ENCODE peak calls at places on chromosomes 3 and 15, in eight cellular contexts. One of them, this sample, is unnamed.

GRCh38 chr3:49163609-49164008 is 2.5 kb downstream of the CCDC71 start:
- DNase-seq in NB4: no peak
- DNase-seq in pancreas: no peak
- DNase-seq in right cardiac atrium: no peak
- DNase-seq in fibroblast of the aortic adventitia: no peak
- DNase-seq in choroid plexus epithelial cell: no peak
- DNase-seq in foreskin fibroblast: no peak
- DNase-seq in astrocyte of the cerebellum: no peak
- DNase-seq in this sample: no peak

GRCh38 chr3:195001961-195002861 is 268.7 kb downstream of the XXYLT1 start:
- DNase-seq in NB4: peak; percentile 88
- DNase-seq in pancreas: peak; percentile 73
- DNase-seq in right cardiac atrium: peak; percentile 85
- DNase-seq in fibroblast of the aortic adventitia: peak; percentile 32
- DNase-seq in choroid plexus epithelial cell: peak; percentile 72
- DNase-seq in foreskin fibroblast: peak; percentile 20
- DNase-seq in astrocyte of the cerebellum: no peak
- DNase-seq in this sample: no peak

GRCh38 chr15:68330911-68331310 is 53.4 kb downstream of the FEM1B start:
- DNase-seq in NB4: no peak
- DNase-seq in pancreas: no peak
- DNase-seq in right cardiac atrium: no peak
- DNase-seq in fibroblast of the aortic adventitia: no peak
- DNase-seq in choroid plexus epithelial cell: no peak
- DNase-seq in foreskin fibroblast: no peak
- DNase-seq in astrocyte of the cerebellum: peak; percentile 38
- DNase-seq in this sample: no peak

GRCh38 chr3:149867563-149867962 is 54.5 kb downstream of the RNF13 start:
- DNase-seq in NB4: no peak
- DNase-seq in pancreas: no peak
- DNase-seq in right cardiac atrium: no peak
- DNase-seq in fibroblast of the aortic adventitia: no peak
- DNase-seq in choroid plexus epithelial cell: no peak
- DNase-seq in foreskin fibroblast: no peak
- DNase-seq in astrocyte of the cerebellum: no peak
- DNase-seq in this sample: no peak

GRCh38 chr3:171982829-171983228 is 56.5 kb upstream of the FNDC3B start:
- DNase-seq in NB4: no peak
- DNase-seq in pancreas: no peak
- DNase-seq in right cardiac atrium: no peak
- DNase-seq in fibroblast of the aortic adventitia: peak; percentile 41
- DNase-seq in choroid plexus epithelial cell: peak; percentile 86
- DNase-seq in foreskin fibroblast: peak; percentile 44
- DNase-seq in astrocyte of the cerebellum: peak; percentile 36
- DNase-seq in this sample: no peak

GRCh38 chr3:58296269-58296668 is 9.8 kb upstream of the RPP14 start:
- DNase-seq in NB4: no peak
- DNase-seq in pancreas: no peak
- DNase-seq in right cardiac atrium: no peak
- DNase-seq in fibroblast of the aortic adventitia: no peak
- DNase-seq in choroid plexus epithelial cell: no peak
- DNase-seq in foreskin fibroblast: no peak
- DNase-seq in astrocyte of the cerebellum: no peak
- DNase-seq in this sample: no peak

GRCh38 chr3:113129168-113129567 is 82.2 kb upstream of the BOC start:
- DNase-seq in NB4: no peak
- DNase-seq in pancreas: no peak
- DNase-seq in right cardiac atrium: no peak
- DNase-seq in fibroblast of the aortic adventitia: no peak
- DNase-seq in choroid plexus epithelial cell: no peak
- DNase-seq in foreskin fibroblast: no peak
- DNase-seq in astrocyte of the cerebellum: no peak
- DNase-seq in this sample: no peak

GRCh38 chr3:42730706-42731420 is 28.3 kb upstream of the HHATL start:
- DNase-seq in NB4: no peak
- DNase-seq in pancreas: no peak
- DNase-seq in right cardiac atrium: no peak
- DNase-seq in fibroblast of the aortic adventitia: no peak
- DNase-seq in choroid plexus epithelial cell: no peak
- DNase-seq in foreskin fibroblast: no peak
- DNase-seq in astrocyte of the cerebellum: no peak
- DNase-seq in this sample: no peak

GRCh38 chr15:85580914-85581313 is 200.5 kb downstream of the AKAP13 start:
- DNase-seq in NB4: no peak
- DNase-seq in pancreas: peak; percentile 56
- DNase-seq in right cardiac atrium: peak; percentile 62
- DNase-seq in fibroblast of the aortic adventitia: no peak
- DNase-seq in choroid plexus epithelial cell: peak; percentile 37
- DNase-seq in foreskin fibroblast: no peak
- DNase-seq in astrocyte of the cerebellum: no peak
- DNase-seq in this sample: no peak

GRCh38 chr3:123186695-123187094 is 15.0 kb upstream of the SEC22A start:
- DNase-seq in NB4: no peak
- DNase-seq in pancreas: no peak
- DNase-seq in right cardiac atrium: no peak
- DNase-seq in fibroblast of the aortic adventitia: peak; percentile 45
- DNase-seq in choroid plexus epithelial cell: no peak
- DNase-seq in foreskin fibroblast: peak; percentile 6
- DNase-seq in astrocyte of the cerebellum: no peak
- DNase-seq in this sample: no peak

GRCh38 chr15:25736451-25736850 is 126.7 kb downstream of the ATP10A start:
- DNase-seq in NB4: no peak
- DNase-seq in pancreas: no peak
- DNase-seq in right cardiac atrium: no peak
- DNase-seq in fibroblast of the aortic adventitia: peak; percentile 20
- DNase-seq in choroid plexus epithelial cell: no peak
- DNase-seq in foreskin fibroblast: no peak
- DNase-seq in astrocyte of the cerebellum: no peak
- DNase-seq in this sample: no peak

GRCh38 chr15:26773485-26773877 is 615 bp upstream of the GABRB3 start:
- DNase-seq in NB4: no peak
- DNase-seq in pancreas: peak; percentile 29
- DNase-seq in right cardiac atrium: peak; percentile 47
- DNase-seq in fibroblast of the aortic adventitia: no peak
- DNase-seq in choroid plexus epithelial cell: no peak
- DNase-seq in foreskin fibroblast: no peak
- DNase-seq in astrocyte of the cerebellum: no peak
- DNase-seq in this sample: no peak

GRCh38 chr3:193962986-193963683 is 172.8 kb upstream of the HES1 start:
- DNase-seq in NB4: no peak
- DNase-seq in pancreas: no peak
- DNase-seq in right cardiac atrium: no peak
- DNase-seq in fibroblast of the aortic adventitia: no peak
- DNase-seq in choroid plexus epithelial cell: no peak
- DNase-seq in foreskin fibroblast: no peak
- DNase-seq in astrocyte of the cerebellum: no peak
- DNase-seq in this sample: no peak

GRCh38 chr3:38574411-38575278 is 74.8 kb downstream of the SCN5A start:
- DNase-seq in NB4: no peak
- DNase-seq in pancreas: no peak
- DNase-seq in right cardiac atrium: no peak
- DNase-seq in fibroblast of the aortic adventitia: peak; percentile 77
- DNase-seq in choroid plexus epithelial cell: no peak
- DNase-seq in foreskin fibroblast: peak; percentile 3
- DNase-seq in astrocyte of the cerebellum: no peak
- DNase-seq in this sample: no peak

GRCh38 chr15:91456251-91456718 is 356.2 kb downstream of the SV2B start:
- DNase-seq in NB4: no peak
- DNase-seq in pancreas: peak; percentile 19
- DNase-seq in right cardiac atrium: no peak
- DNase-seq in fibroblast of the aortic adventitia: peak; percentile 32
- DNase-seq in choroid plexus epithelial cell: peak; percentile 53
- DNase-seq in foreskin fibroblast: no peak
- DNase-seq in astrocyte of the cerebellum: peak; percentile 96
- DNase-seq in this sample: peak; percentile 36

GRCh38 chr3:188152660-188153497 is 1.1 kb upstream of the LPP start:
- DNase-seq in NB4: peak; percentile 24
- DNase-seq in pancreas: peak; percentile 54
- DNase-seq in right cardiac atrium: peak; percentile 79
- DNase-seq in fibroblast of the aortic adventitia: peak; percentile 84
- DNase-seq in choroid plexus epithelial cell: peak; percentile 51
- DNase-seq in foreskin fibroblast: peak; percentile 47
- DNase-seq in astrocyte of the cerebellum: no peak
- DNase-seq in this sample: no peak

GRCh38 chr15:63232943-63233342 is 43.5 kb downstream of the RAB8B start:
- DNase-seq in NB4: peak; percentile 37
- DNase-seq in pancreas: no peak
- DNase-seq in right cardiac atrium: no peak
- DNase-seq in fibroblast of the aortic adventitia: peak; percentile 35
- DNase-seq in choroid plexus epithelial cell: peak; percentile 77
- DNase-seq in foreskin fibroblast: no peak
- DNase-seq in astrocyte of the cerebellum: no peak
- DNase-seq in this sample: no peak

GRCh38 chr15:79965836-79966630 is 5.0 kb downstream of the BCL2A1 start:
- DNase-seq in NB4: no peak
- DNase-seq in pancreas: no peak
- DNase-seq in right cardiac atrium: no peak
- DNase-seq in fibroblast of the aortic adventitia: no peak
- DNase-seq in choroid plexus epithelial cell: peak; percentile 39
- DNase-seq in foreskin fibroblast: no peak
- DNase-seq in astrocyte of the cerebellum: no peak
- DNase-seq in this sample: no peak

GRCh38 chr15:79966634-79967330 is 4.2 kb downstream of the BCL2A1 start:
- DNase-seq in NB4: no peak
- DNase-seq in pancreas: no peak
- DNase-seq in right cardiac atrium: no peak
- DNase-seq in fibroblast of the aortic adventitia: no peak
- DNase-seq in choroid plexus epithelial cell: no peak
- DNase-seq in foreskin fibroblast: no peak
- DNase-seq in astrocyte of the cerebellum: no peak
- DNase-seq in this sample: no peak

GRCh38 chr15:79970921-79971434 is at the start of gene BCL2A1:
- DNase-seq in NB4: peak; percentile 93
- DNase-seq in pancreas: no peak
- DNase-seq in right cardiac atrium: no peak
- DNase-seq in fibroblast of the aortic adventitia: peak; percentile 88
- DNase-seq in choroid plexus epithelial cell: peak; percentile 87
- DNase-seq in foreskin fibroblast: peak; percentile 64
- DNase-seq in astrocyte of the cerebellum: peak; percentile 28
- DNase-seq in this sample: peak; percentile 87

GRCh38 chr15:79967331-79968182 is 3.4 kb downstream of the BCL2A1 start:
- DNase-seq in NB4: no peak
- DNase-seq in pancreas: no peak
- DNase-seq in right cardiac atrium: no peak
- DNase-seq in fibroblast of the aortic adventitia: no peak
- DNase-seq in choroid plexus epithelial cell: no peak
- DNase-seq in foreskin fibroblast: no peak
- DNase-seq in astrocyte of the cerebellum: no peak
- DNase-seq in this sample: no peak

DNA sequence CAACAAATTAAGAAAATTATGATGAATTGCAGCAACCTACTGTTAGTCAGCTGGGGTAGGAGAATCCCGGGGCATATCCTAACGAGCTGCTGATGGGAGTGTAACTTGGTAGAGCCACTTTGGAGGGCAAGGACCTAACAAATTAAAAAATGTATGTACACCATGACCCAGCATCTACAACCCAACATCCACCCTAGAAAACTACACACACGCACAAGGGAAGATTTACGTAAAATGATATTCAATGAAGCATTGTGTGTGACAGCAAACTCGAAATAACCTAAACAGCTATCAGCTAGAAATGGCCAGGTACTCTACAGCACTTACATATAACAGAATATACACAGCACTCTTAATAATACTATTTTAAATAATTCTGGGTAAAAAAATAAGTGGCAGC is 1.8 kb downstream of the BCL2A1 start:
- DNase-seq in NB4: no peak
- DNase-seq in pancreas: no peak
- DNase-seq in right cardiac atrium: no peak
- DNase-seq in fibroblast of the aortic adventitia: no peak
- DNase-seq in choroid plexus epithelial cell: no peak
- DNase-seq in foreskin fibroblast: no peak
- DNase-seq in astrocyte of the cerebellum: no peak
- DNase-seq in this sample: no peak
- H3K4me3 ChIP-seq in NB4: peak overlapping the region; percentile 42
- H3K4me3 ChIP-seq in pancreas: no peak overlapping the region
- H3K4me3 ChIP-seq in right cardiac atrium: no peak overlapping the region
- H3K4me3 ChIP-seq in fibroblast of the aortic adventitia: no peak overlapping the region
- H3K4me3 ChIP-seq in choroid plexus epithelial cell: no peak overlapping the region
- H3K4me3 ChIP-seq in foreskin fibroblast: no peak overlapping the region
- H3K4me3 ChIP-seq in astrocyte of the cerebellum: no peak overlapping the region
- H3K4me3 ChIP-seq in this sample: no peak overlapping the region

GRCh38 chr3:152384412-152384811 is 115.7 kb downstream of the MBNL1 start:
- DNase-seq in NB4: no peak
- DNase-seq in pancreas: no peak
- DNase-seq in right cardiac atrium: no peak
- DNase-seq in fibroblast of the aortic adventitia: no peak
- DNase-seq in choroid plexus epithelial cell: no peak
- DNase-seq in foreskin fibroblast: no peak
- DNase-seq in astrocyte of the cerebellum: no peak
- DNase-seq in this sample: no peak
- H3K4me3 ChIP-seq in NB4: no peak overlapping the region
- H3K4me3 ChIP-seq in pancreas: no peak overlapping the region
- H3K4me3 ChIP-seq in right cardiac atrium: no peak overlapping the region
- H3K4me3 ChIP-seq in fibroblast of the aortic adventitia: no peak overlapping the region
- H3K4me3 ChIP-seq in choroid plexus epithelial cell: no peak overlapping the region
- H3K4me3 ChIP-seq in foreskin fibroblast: no peak overlapping the region
- H3K4me3 ChIP-seq in astrocyte of the cerebellum: no peak overlapping the region
- H3K4me3 ChIP-seq in this sample: no peak overlapping the region

GRCh38 chr3:23950303-23950702 is 5.2 kb downstream of the NR1D2 start:
- DNase-seq in NB4: no peak
- DNase-seq in pancreas: no peak
- DNase-seq in right cardiac atrium: no peak
- DNase-seq in fibroblast of the aortic adventitia: no peak
- DNase-seq in choroid plexus epithelial cell: no peak
- DNase-seq in foreskin fibroblast: no peak
- DNase-seq in astrocyte of the cerebellum: no peak
- DNase-seq in this sample: no peak
- H3K4me3 ChIP-seq in NB4: no peak overlapping the region
- H3K4me3 ChIP-seq in pancreas: no peak overlapping the region
- H3K4me3 ChIP-seq in right cardiac atrium: no peak overlapping the region
- H3K4me3 ChIP-seq in fibroblast of the aortic adventitia: no peak overlapping the region
- H3K4me3 ChIP-seq in choroid plexus epithelial cell: no peak overlapping the region
- H3K4me3 ChIP-seq in foreskin fibroblast: no peak overlapping the region
- H3K4me3 ChIP-seq in astrocyte of the cerebellum: no peak overlapping the region
- H3K4me3 ChIP-seq in this sample: no peak overlapping the region

GRCh38 chr15:59792359-59792758 is 103.2 kb upstream of the BNIP2 start:
- DNase-seq in NB4: no peak
- DNase-seq in pancreas: no peak
- DNase-seq in right cardiac atrium: no peak
- DNase-seq in fibroblast of the aortic adventitia: no peak
- DNase-seq in choroid plexus epithelial cell: no peak
- DNase-seq in foreskin fibroblast: no peak
- DNase-seq in astrocyte of the cerebellum: no peak
- DNase-seq in this sample: no peak

GRCh38 chr15:59798605-59798917 is 109.4 kb upstream of the BNIP2 start:
- DNase-seq in NB4: no peak
- DNase-seq in pancreas: no peak
- DNase-seq in right cardiac atrium: no peak
- DNase-seq in fibroblast of the aortic adventitia: no peak
- DNase-seq in choroid plexus epithelial cell: no peak
- DNase-seq in foreskin fibroblast: no peak
- DNase-seq in astrocyte of the cerebellum: no peak
- DNase-seq in this sample: no peak

GRCh38 chr15:59794229-59794886 is 105.2 kb upstream of the BNIP2 start:
- DNase-seq in NB4: no peak
- DNase-seq in pancreas: no peak
- DNase-seq in right cardiac atrium: no peak
- DNase-seq in fibroblast of the aortic adventitia: no peak
- DNase-seq in choroid plexus epithelial cell: no peak
- DNase-seq in foreskin fibroblast: no peak
- DNase-seq in astrocyte of the cerebellum: no peak
- DNase-seq in this sample: no peak

GRCh38 chr15:59801649-59802048 is 112.5 kb upstream of the BNIP2 start:
- DNase-seq in NB4: no peak
- DNase-seq in pancreas: no peak
- DNase-seq in right cardiac atrium: no peak
- DNase-seq in fibroblast of the aortic adventitia: no peak
- DNase-seq in choroid plexus epithelial cell: no peak
- DNase-seq in foreskin fibroblast: no peak
- DNase-seq in astrocyte of the cerebellum: no peak
- DNase-seq in this sample: no peak

GRCh38 chr15:59797756-59798604 is 108.9 kb upstream of the BNIP2 start:
- DNase-seq in NB4: no peak
- DNase-seq in pancreas: no peak
- DNase-seq in right cardiac atrium: no peak
- DNase-seq in fibroblast of the aortic adventitia: no peak
- DNase-seq in choroid plexus epithelial cell: no peak
- DNase-seq in foreskin fibroblast: no peak
- DNase-seq in astrocyte of the cerebellum: no peak
- DNase-seq in this sample: no peak
- H3K4me3 ChIP-seq in NB4: no peak overlapping the region
- H3K4me3 ChIP-seq in pancreas: no peak overlapping the region
- H3K4me3 ChIP-seq in right cardiac atrium: no peak overlapping the region
- H3K4me3 ChIP-seq in fibroblast of the aortic adventitia: no peak overlapping the region
- H3K4me3 ChIP-seq in choroid plexus epithelial cell: no peak overlapping the region
- H3K4me3 ChIP-seq in foreskin fibroblast: no peak overlapping the region
- H3K4me3 ChIP-seq in astrocyte of the cerebellum: no peak overlapping the region
- H3K4me3 ChIP-seq in this sample: no peak overlapping the region